ENCODE peak calls at places on chromosomes 7 and 10, in six cellular contexts. One of them, this sample, is unnamed.

GRCh38 chr7:90816511-90817142 is 220.5 kb downstream of the CDK14 start:
- DNase-seq in A549: no peak
- DNase-seq in colonic mucosa: no peak
- DNase-seq in Peyer's patch: no peak
- DNase-seq in astrocyte of the cerebellum: peak
- DNase-seq in neural progenitor cell: no peak
- DNase-seq in this sample: peak

GRCh38 chr7:26439502-26440252 is 148.0 kb downstream of the SNX10 start:
- DNase-seq in A549: no peak
- DNase-seq in colonic mucosa: no peak
- DNase-seq in Peyer's patch: no peak
- DNase-seq in astrocyte of the cerebellum: no peak
- DNase-seq in neural progenitor cell: peak
- DNase-seq in this sample: no peak

GRCh38 chr10:124524991-124525653 is 63.5 kb downstream of the LHPP start:
- DNase-seq in A549: no peak
- DNase-seq in colonic mucosa: no peak
- DNase-seq in Peyer's patch: no peak
- DNase-seq in astrocyte of the cerebellum: no peak
- DNase-seq in neural progenitor cell: no peak
- DNase-seq in this sample: no peak

GRCh38 chr10:10872035-10872673 is 145.5 kb upstream of the CELF2 start:
- DNase-seq in A549: no peak
- DNase-seq in colonic mucosa: no peak
- DNase-seq in Peyer's patch: no peak
- DNase-seq in astrocyte of the cerebellum: peak
- DNase-seq in neural progenitor cell: no peak
- DNase-seq in this sample: peak

GRCh38 chr7:139752148-139752547 is 25.6 kb downstream of the HIPK2 start:
- DNase-seq in A549: no peak
- DNase-seq in colonic mucosa: no peak
- DNase-seq in Peyer's patch: no peak
- DNase-seq in astrocyte of the cerebellum: no peak
- DNase-seq in neural progenitor cell: no peak
- DNase-seq in this sample: no peak

GRCh38 chr10:68167790-68168189 is 58.5 kb downstream of the MYPN start:
- DNase-seq in A549: no peak
- DNase-seq in colonic mucosa: no peak
- DNase-seq in Peyer's patch: no peak
- DNase-seq in astrocyte of the cerebellum: no peak
- DNase-seq in neural progenitor cell: no peak
- DNase-seq in this sample: no peak

GRCh38 chr7:105244594-105244993 is 144.1 kb downstream of the SRPK2 start:
- DNase-seq in A549: no peak
- DNase-seq in colonic mucosa: no peak
- DNase-seq in Peyer's patch: no peak
- DNase-seq in astrocyte of the cerebellum: no peak
- DNase-seq in neural progenitor cell: no peak
- DNase-seq in this sample: no peak

GRCh38 chr7:113715981-113716870 is 202.6 kb downstream of the PPP1R3A start:
- DNase-seq in A549: no peak
- DNase-seq in colonic mucosa: no peak
- DNase-seq in Peyer's patch: no peak
- DNase-seq in astrocyte of the cerebellum: no peak
- DNase-seq in neural progenitor cell: no peak
- DNase-seq in this sample: no peak

GRCh38 chr7:147803625-147804024 is 786.9 kb upstream of the C7orf33 start:
- DNase-seq in A549: no peak
- DNase-seq in colonic mucosa: no peak
- DNase-seq in Peyer's patch: no peak
- DNase-seq in astrocyte of the cerebellum: no peak
- DNase-seq in neural progenitor cell: peak
- DNase-seq in this sample: no peak

GRCh38 chr10:71531485-71532446 is 135.0 kb downstream of the CDH23 start:
- DNase-seq in A549: no peak
- DNase-seq in colonic mucosa: no peak
- DNase-seq in Peyer's patch: no peak
- DNase-seq in astrocyte of the cerebellum: no peak
- DNase-seq in neural progenitor cell: peak
- DNase-seq in this sample: no peak

GRCh38 chr10:117264776-117265175 is 23.9 kb downstream of the SLC18A2 start:
- DNase-seq in A549: no peak
- DNase-seq in colonic mucosa: no peak
- DNase-seq in Peyer's patch: no peak
- DNase-seq in astrocyte of the cerebellum: no peak
- DNase-seq in neural progenitor cell: no peak
- DNase-seq in this sample: no peak

GRCh38 chr7:25460426-25460825 is 232.1 kb upstream of the NPVF start:
- DNase-seq in A549: no peak
- DNase-seq in colonic mucosa: no peak
- DNase-seq in Peyer's patch: no peak
- DNase-seq in astrocyte of the cerebellum: no peak
- DNase-seq in neural progenitor cell: no peak
- DNase-seq in this sample: no peak

GRCh38 chr10:11407939-11408338 is 203.5 kb downstream of the USP6NL start:
- DNase-seq in A549: no peak
- DNase-seq in colonic mucosa: no peak
- DNase-seq in Peyer's patch: peak
- DNase-seq in astrocyte of the cerebellum: no peak
- DNase-seq in neural progenitor cell: no peak
- DNase-seq in this sample: no peak

GRCh38 chr7:7921830-7922229 is 46.8 kb upstream of the GLCCI1 start:
- DNase-seq in A549: no peak
- DNase-seq in colonic mucosa: no peak
- DNase-seq in Peyer's patch: no peak
- DNase-seq in astrocyte of the cerebellum: no peak
- DNase-seq in neural progenitor cell: no peak
- DNase-seq in this sample: no peak

GRCh38 chr7:111168182-111168581 is 77.3 kb downstream of the LRRN3 start:
- DNase-seq in A549: no peak
- DNase-seq in colonic mucosa: no peak
- DNase-seq in Peyer's patch: no peak
- DNase-seq in astrocyte of the cerebellum: peak
- DNase-seq in neural progenitor cell: no peak
- DNase-seq in this sample: no peak

GRCh38 chr10:48772059-48772458 is 87.4 kb downstream of the WDFY4 start:
- DNase-seq in A549: no peak
- DNase-seq in colonic mucosa: no peak
- DNase-seq in Peyer's patch: no peak
- DNase-seq in astrocyte of the cerebellum: no peak
- DNase-seq in neural progenitor cell: no peak
- DNase-seq in this sample: no peak

GRCh38 chr10:132590752-132591121 is 53.1 kb downstream of the INPP5A start:
- DNase-seq in A549: peak
- DNase-seq in colonic mucosa: peak
- DNase-seq in Peyer's patch: no peak
- DNase-seq in astrocyte of the cerebellum: no peak
- DNase-seq in neural progenitor cell: no peak
- DNase-seq in this sample: no peak

GRCh38 chr7:6284055-6284400 is 11.6 kb upstream of the CYTH3 start:
- DNase-seq in A549: peak
- DNase-seq in colonic mucosa: no peak
- DNase-seq in Peyer's patch: no peak
- DNase-seq in astrocyte of the cerebellum: no peak
- DNase-seq in neural progenitor cell: no peak
- DNase-seq in this sample: no peak

GRCh38 chr7:116951366-116952292 is 1.7 kb upstream of the ST7 start:
- DNase-seq in A549: no peak
- DNase-seq in colonic mucosa: no peak
- DNase-seq in Peyer's patch: no peak
- DNase-seq in astrocyte of the cerebellum: no peak
- DNase-seq in neural progenitor cell: no peak
- DNase-seq in this sample: no peak

GRCh38 chr10:122468923-122469781 is 7.8 kb downstream of the HTRA1 start:
- DNase-seq in A549: peak
- DNase-seq in colonic mucosa: no peak
- DNase-seq in Peyer's patch: no peak
- DNase-seq in astrocyte of the cerebellum: peak
- DNase-seq in neural progenitor cell: no peak
- DNase-seq in this sample: peak

GRCh38 chr10:130817046-130817624 is 494.4 kb downstream of the TCERG1L start:
- DNase-seq in A549: no peak
- DNase-seq in colonic mucosa: no peak
- DNase-seq in Peyer's patch: no peak
- DNase-seq in astrocyte of the cerebellum: no peak
- DNase-seq in neural progenitor cell: no peak
- DNase-seq in this sample: no peak

GRCh38 chr7:42624471-42624870 is 287.4 kb downstream of the C7orf25 start:
- DNase-seq in A549: no peak
- DNase-seq in colonic mucosa: no peak
- DNase-seq in Peyer's patch: no peak
- DNase-seq in astrocyte of the cerebellum: no peak
- DNase-seq in neural progenitor cell: no peak
- DNase-seq in this sample: no peak

GRCh38 chr7:6589829-6590644 is at the start of gene INTS15:
- DNase-seq in A549: peak
- DNase-seq in colonic mucosa: peak
- DNase-seq in Peyer's patch: peak
- DNase-seq in astrocyte of the cerebellum: peak
- DNase-seq in neural progenitor cell: peak
- DNase-seq in this sample: peak

DNA sequence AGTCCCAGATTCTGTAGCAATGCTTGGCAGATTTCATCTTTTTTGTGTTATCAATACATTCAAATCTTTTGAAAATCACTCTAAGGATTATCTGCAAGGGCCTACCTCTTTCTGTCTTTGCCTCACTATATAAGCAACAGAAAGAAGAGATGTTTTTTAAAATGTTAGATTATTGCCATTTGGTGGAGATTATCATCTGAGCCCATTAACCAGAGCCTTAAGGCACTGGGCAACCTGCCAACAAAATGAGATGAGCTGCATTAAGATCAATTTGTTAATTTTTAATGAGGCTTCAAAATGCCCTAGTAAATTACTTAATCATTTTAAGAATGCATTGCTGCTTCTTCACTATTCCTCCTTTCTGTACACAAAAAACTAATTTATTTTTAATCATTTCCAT is 314.1 kb downstream of the SNX13 start:
- DNase-seq in A549: no peak
- DNase-seq in colonic mucosa: no peak
- DNase-seq in Peyer's patch: no peak
- DNase-seq in astrocyte of the cerebellum: no peak
- DNase-seq in neural progenitor cell: no peak
- DNase-seq in this sample: no peak
- TF ChIP-seq CTCF in A549: no peak
- TF ChIP-seq CTCF in colonic mucosa: no peak
- TF ChIP-seq CTCF in Peyer's patch: no peak
- TF ChIP-seq CTCF in astrocyte of the cerebellum: no peak
- TF ChIP-seq CTCF in neural progenitor cell: no peak
- TF ChIP-seq CTCF in this sample: no peak

GRCh38 chr10:3704565-3705360 is 80.2 kb downstream of the KLF6 start:
- DNase-seq in A549: no peak
- DNase-seq in colonic mucosa: no peak
- DNase-seq in Peyer's patch: no peak
- DNase-seq in astrocyte of the cerebellum: no peak
- DNase-seq in neural progenitor cell: no peak
- DNase-seq in this sample: no peak
- TF ChIP-seq CTCF in A549: no peak
- TF ChIP-seq CTCF in colonic mucosa: no peak
- TF ChIP-seq CTCF in Peyer's patch: no peak
- TF ChIP-seq CTCF in astrocyte of the cerebellum: no peak
- TF ChIP-seq CTCF in neural progenitor cell: no peak
- TF ChIP-seq CTCF in this sample: no peak

DNA sequence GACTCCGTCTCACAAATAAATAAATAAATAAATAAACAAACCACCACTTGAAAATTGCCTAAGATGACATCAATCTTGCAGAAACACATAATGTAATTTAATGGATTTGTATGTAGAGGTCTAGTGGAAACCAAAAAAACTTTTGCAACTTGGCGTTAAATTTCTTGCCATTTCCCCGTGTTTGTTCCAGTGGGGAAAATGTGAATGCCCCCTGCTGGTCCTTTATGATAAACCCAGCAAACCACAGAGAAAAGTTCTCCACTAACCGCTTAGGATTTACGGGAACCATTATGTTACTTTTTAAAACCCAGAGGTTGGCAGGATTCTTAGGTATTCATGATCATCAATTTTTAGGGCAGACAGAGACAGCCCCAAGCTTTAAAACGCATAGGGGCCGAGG is 32.5 kb downstream of the LAMB4 start:
- DNase-seq in A549: peak
- DNase-seq in colonic mucosa: peak
- DNase-seq in Peyer's patch: no peak
- DNase-seq in astrocyte of the cerebellum: no peak
- DNase-seq in neural progenitor cell: peak
- DNase-seq in this sample: no peak
- TF ChIP-seq CTCF in A549: peak
- TF ChIP-seq CTCF in colonic mucosa: peak
- TF ChIP-seq CTCF in Peyer's patch: peak
- TF ChIP-seq CTCF in astrocyte of the cerebellum: peak
- TF ChIP-seq CTCF in neural progenitor cell: peak
- TF ChIP-seq CTCF in this sample: no peak

GRCh38 chr10:66277481-66277880 is 648.4 kb upstream of the LRRTM3 start:
- DNase-seq in A549: no peak
- DNase-seq in colonic mucosa: no peak
- DNase-seq in Peyer's patch: no peak
- DNase-seq in astrocyte of the cerebellum: no peak
- DNase-seq in neural progenitor cell: no peak
- DNase-seq in this sample: no peak
- TF ChIP-seq CTCF in A549: no peak
- TF ChIP-seq CTCF in colonic mucosa: no peak
- TF ChIP-seq CTCF in Peyer's patch: no peak
- TF ChIP-seq CTCF in astrocyte of the cerebellum: peak
- TF ChIP-seq CTCF in neural progenitor cell: peak
- TF ChIP-seq CTCF in this sample: no peak

DNA sequence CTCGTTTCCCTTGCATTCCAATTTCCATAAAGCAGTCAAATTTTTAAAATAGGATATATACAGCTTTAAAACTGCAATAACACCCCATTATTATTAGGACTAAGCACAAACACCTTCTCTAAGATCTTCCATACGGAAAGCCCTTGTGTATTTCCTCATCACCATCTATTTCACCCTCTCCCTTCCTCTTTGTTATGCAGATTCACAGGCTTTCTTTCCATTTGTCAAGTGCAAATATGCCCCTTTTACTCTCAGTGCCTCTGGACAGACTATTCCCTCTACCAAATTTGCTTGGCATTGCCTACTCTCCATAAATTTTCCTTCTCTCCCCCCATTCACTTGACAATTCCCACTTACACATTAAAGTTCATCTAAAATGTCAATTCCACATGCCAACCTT is 61.7 kb downstream of the SNX13 start:
- DNase-seq in A549: no peak
- DNase-seq in colonic mucosa: no peak
- DNase-seq in Peyer's patch: no peak
- DNase-seq in astrocyte of the cerebellum: no peak
- DNase-seq in neural progenitor cell: no peak
- DNase-seq in this sample: no peak
- TF ChIP-seq CTCF in A549: no peak
- TF ChIP-seq CTCF in colonic mucosa: no peak
- TF ChIP-seq CTCF in Peyer's patch: no peak
- TF ChIP-seq CTCF in astrocyte of the cerebellum: no peak
- TF ChIP-seq CTCF in neural progenitor cell: no peak
- TF ChIP-seq CTCF in this sample: no peak